ENCODE peak calls at places on chromosome 4, in eight cellular contexts. W, P, C, X, V, I, J and F are unnamed samples.

GRCh38 chr4:33226133-33226532 is 2506.0 kb downstream of the PCDH7 start:
- DNase-seq in W (no peak), P (no peak), C (no peak), X (no peak), V (no peak), I (no peak), J (no peak), F (no peak)

GRCh38 chr4:4625488-4625887 is 83.6 kb upstream of the STX18 start:
- DNase-seq in W (no peak), P (no peak), C (no peak), X (no peak), V (no peak), I (no peak), J (no peak), F (no peak)

GRCh38 chr4:169902658-169903345 is 123.4 kb downstream of the MFAP3L start:
- DNase-seq in W (no peak), P (no peak), C (peak), X (peak), V (no peak), I (no peak), J (no peak), F (no peak)

GRCh38 chr4:26619784-26620183 is 35.9 kb downstream of the TBC1D19 start:
- DNase-seq in W (no peak), P (no peak), C (no peak), X (no peak), V (no peak), I (no peak), J (no peak), F (no peak)

GRCh38 chr4:116726523-116726922 is 358.9 kb downstream of the TRAM1L1 start:
- DNase-seq in W (no peak), P (no peak), C (no peak), X (no peak), V (no peak), I (no peak), J (no peak), F (no peak)

GRCh38 chr4:165864228-165864627 is 8.8 kb upstream of the TLL1 start:
- DNase-seq in W (no peak), P (no peak), C (no peak), X (peak), V (no peak), I (no peak), J (no peak), F (no peak)

GRCh38 chr4:31043382-31044062 is 323.4 kb downstream of the PCDH7 start:
- DNase-seq in W (no peak), P (no peak), C (no peak), X (no peak), V (peak), I (no peak), J (no peak), F (no peak)

GRCh38 chr4:24104173-24104572 is 214.3 kb upstream of the PPARGC1A start:
- DNase-seq in W (no peak), P (no peak), C (no peak), X (no peak), V (no peak), I (no peak), J (no peak), F (no peak)

GRCh38 chr4:10259976-10260375 is 143.4 kb upstream of the WDR1 start:
- DNase-seq in W (no peak), P (no peak), C (no peak), X (no peak), V (no peak), I (no peak), J (no peak), F (no peak)

DNA sequence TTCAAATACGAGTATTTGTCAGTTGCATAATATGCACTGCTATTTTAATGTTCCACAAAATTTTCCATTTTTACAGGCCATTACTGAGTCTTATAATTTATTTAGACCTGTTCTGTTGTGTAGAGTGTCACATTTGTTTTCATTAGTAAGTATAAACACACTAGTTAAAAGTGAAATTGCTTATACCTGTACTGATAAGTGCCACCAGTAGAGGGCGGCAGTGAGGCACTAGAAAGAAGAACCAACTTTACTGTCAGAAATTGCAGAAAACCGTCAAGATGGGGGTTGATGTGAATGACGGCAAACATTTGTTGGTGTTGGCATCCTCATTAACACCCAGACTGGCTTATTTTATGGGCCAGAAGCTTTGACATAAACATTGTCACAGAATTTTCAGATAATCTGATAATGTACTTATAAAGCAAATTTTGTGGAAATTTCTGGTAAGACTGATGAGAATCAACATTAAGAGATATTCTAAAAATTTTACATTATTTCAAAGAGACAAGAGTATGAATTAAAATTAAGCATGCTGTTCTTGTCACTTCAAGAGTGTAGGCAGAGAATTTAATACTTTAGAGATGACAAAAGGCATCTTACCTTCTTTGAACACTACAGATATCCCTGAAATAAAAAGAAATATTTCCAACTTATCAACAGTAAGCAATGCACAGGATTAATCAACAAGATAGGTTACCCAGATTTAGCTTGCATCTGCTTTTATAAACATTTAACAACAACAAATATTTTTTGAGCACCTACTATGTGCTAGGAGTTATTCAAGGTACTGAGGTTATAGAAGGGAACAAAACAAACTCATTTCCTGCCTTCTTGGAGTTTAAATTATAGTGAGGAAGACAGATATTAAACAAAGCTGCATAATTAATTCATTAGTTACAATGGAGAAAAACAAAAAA is 24.9 kb downstream of the ALPK1 start:
- DNase-seq in W (peak), P (peak), C (peak), X (peak), V (peak), I (peak), J (peak), F (peak)
- TF ChIP-seq REST in W (no peak), P (no peak), C (no peak), X (no peak), V (no peak), I (no peak), J (no peak), F (no peak)

GRCh38 chr4:95250544-95251137 is 298.1 kb downstream of the UNC5C start:
- DNase-seq in W (no peak), P (no peak), C (no peak), X (no peak), V (no peak), I (no peak), J (no peak), F (no peak)

GRCh38 chr4:95243892-95244291 is 304.9 kb downstream of the UNC5C start:
- DNase-seq in W (no peak), P (no peak), C (no peak), X (no peak), V (no peak), I (no peak), J (no peak), F (no peak)

GRCh38 chr4:95251568-95251967 is 297.2 kb downstream of the UNC5C start:
- DNase-seq in W (no peak), P (no peak), C (no peak), X (no peak), V (no peak), I (no peak), J (no peak), F (no peak)

GRCh38 chr4:95249402-95250043 is 299.2 kb downstream of the UNC5C start:
- DNase-seq in W (no peak), P (no peak), C (no peak), X (no peak), V (no peak), I (no peak), J (peak), F (no peak)

DNA sequence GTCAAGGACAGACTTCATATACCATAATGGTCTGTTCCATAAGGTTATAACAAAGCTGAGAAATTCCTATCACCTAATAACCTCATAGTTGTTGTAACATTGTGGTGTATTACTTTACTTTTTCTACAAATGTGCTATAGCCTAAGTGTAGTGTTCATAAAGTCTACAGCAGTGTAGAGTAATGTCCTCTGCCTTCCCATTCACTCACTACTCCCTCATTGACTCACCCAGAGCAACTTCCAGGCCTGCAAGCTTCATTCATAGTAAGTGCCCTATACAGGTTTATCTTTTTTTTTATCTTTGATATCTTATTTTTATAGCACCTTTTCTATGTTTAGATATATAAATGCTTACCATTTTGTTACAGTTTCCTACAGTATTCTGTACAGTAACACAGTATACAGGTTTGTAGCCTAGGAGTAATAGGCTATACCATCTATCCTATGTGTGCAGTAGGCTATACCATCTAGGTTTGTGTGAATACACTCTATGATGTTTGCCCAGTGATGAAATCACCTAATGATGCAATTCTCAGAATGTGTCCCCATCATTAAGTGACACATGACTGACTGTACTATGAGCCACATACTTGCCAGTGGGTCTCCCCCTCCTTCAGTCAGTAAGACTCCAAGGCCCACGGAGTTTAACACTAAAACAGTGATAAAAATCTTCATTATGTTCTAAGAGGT is 299.9 kb downstream of the UNC5C start:
- DNase-seq in W (no peak), P (peak), C (peak), X (peak), V (no peak), I (no peak), J (peak), F (no peak)
- TF ChIP-seq REST in W (no peak), P (no peak), C (no peak), X (no peak), V (no peak), I (no peak), J (no peak), F (no peak)

GRCh38 chr4:98781641-98782348 is 123.4 kb upstream of the TSPAN5 start:
- DNase-seq in W (no peak), P (no peak), C (no peak), X (no peak), V (no peak), I (no peak), J (no peak), F (no peak)
- TF ChIP-seq REST in W (no peak), P (no peak), C (no peak), X (no peak), V (no peak), I (no peak), J (no peak), F (no peak)

GRCh38 chr4:48295116-48295515 is 25.5 kb upstream of the TEC start:
- DNase-seq in W (no peak), P (no peak), C (no peak), X (no peak), V (no peak), I (no peak), J (no peak), F (no peak)

DNA sequence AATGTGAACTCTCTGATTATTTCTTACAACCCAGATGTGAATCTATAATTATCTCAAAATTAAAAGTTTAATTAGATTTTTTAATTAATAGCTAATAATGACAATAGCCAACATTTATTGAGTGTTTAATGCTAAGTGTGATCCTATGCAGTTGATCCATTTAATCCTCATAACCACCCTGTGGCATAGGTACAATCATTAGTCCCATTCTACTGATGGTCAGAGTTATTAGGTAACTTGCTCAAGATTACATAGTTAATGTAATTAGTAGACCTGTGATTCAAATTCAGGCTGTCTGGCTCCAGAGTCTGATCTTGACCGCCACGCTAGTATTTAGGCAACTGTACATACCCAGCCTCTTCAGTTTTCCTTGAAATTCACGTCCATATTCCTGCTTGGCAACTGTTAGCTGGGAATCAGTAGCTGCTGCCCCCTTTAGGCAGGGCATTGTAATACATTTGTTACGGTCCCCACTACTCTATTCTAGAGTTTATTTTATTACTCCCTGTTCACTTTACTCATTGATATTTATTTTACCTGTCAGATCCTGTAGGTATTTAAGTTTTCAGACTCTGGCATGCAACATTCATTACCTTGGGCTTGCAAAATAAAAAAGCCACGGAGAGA is 20.6 kb upstream of the TEC start:
- DNase-seq in W (peak), P (peak), C (peak), X (peak), V (peak), I (peak), J (peak), F (no peak)
- TF ChIP-seq REST in W (no peak), P (no peak), C (no peak), X (no peak), V (no peak), I (no peak), J (no peak), F (no peak)

DNA sequence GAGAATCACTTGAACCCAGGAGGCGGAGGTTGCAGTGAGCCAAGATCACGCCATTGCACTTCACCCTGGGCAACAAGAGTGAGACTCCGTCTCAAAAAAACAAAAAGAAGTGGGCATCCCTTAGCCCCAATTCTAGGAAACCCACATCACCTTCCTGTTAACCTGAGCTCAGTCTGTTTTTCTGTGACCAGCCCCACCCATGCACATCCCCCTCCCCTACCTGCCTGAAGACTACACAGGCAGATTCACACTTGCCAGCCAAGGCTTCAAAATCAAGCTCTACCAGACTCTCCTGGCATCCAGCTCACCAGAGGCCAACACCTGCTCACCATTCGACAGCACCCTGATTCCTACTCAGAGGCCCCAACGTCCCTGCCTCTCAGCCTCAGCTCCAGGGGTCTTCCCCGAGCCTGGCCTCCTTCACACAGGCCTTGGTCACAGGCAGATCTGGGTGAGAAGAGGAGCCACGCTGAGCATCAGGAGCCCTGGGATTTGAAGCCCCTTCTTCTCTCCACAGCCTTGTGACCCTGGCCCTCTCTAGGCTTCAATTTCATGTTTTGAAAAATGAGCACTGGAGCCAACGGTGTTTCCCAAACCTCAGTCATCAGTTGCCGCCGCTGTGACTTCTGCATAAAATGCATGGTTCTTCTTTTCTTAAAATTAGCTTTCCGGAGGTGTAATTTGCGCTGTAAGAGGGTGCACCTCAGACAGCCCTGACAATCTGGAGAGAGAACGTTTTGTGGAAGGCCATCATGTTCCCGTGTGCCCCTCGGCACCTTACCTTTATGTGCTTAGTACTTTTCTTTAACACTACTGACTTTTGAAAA is 47.3 kb downstream of the JAKMIP1 start:
- DNase-seq in W (no peak), P (no peak), C (no peak), X (no peak), V (no peak), I (no peak), J (no peak), F (no peak)
- TF ChIP-seq REST in W (no peak), P (no peak), C (no peak), X (no peak), V (no peak), I (no peak), J (no peak), F (no peak)

DNA sequence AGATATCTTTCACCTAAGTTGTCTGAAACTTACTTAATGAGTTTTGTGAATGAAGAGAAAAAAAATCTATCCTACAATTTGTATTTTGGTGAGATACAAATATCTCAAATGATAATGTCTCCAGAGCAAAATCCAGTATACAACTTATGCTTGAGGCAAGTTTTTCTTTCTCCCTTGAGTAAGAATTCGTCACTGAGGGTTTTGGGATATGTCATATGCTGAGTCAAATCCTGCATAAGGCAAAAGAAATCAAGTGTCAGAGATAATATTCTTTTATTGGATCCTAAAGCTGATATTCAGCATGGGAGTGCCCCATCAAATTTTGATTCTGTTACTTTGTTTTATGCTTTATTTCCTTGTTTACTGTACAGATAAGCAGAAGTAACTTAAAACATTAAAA is 1308.6 kb downstream of the ARAP2 start:
- DNase-seq in W (no peak), P (no peak), C (no peak), X (no peak), V (no peak), I (no peak), J (no peak), F (no peak)
- TF ChIP-seq REST in W (no peak), P (no peak), C (no peak), X (no peak), V (no peak), I (no peak), J (no peak), F (no peak)

GRCh38 chr4:107989162-107989536 is 540 bp upstream of the HADH start:
- DNase-seq in W (no peak), P (no peak), C (no peak), X (peak), V (no peak), I (no peak), J (no peak), F (no peak)
- TF ChIP-seq REST in W (no peak), P (no peak), C (no peak), X (no peak), V (no peak), I (no peak), J (no peak), F (no peak)